ENCODE peak calls at places on chromosomes 16 and 17, in six cellular contexts. D is HTR-8/SVneo; U is CD8-positive, alpha-beta memory T cell; V is fibroblast of the conjunctiva; A is stimulated activated CD4-positive, alpha-beta T cell treated with anti-CD3 and anti-CD28 coated beads, Interleukin-15, amount 100 ng/mL, for 1 hour; Y is suprapubic skin. T is an unnamed sample.

GRCh38 chr16:79571753-79572544 is 28.6 kb downstream of the MAF start:
- DNase-seq in A (no peak), D (no peak), U (no peak), Y (no peak), V (no peak), T (no peak)

GRCh38 chr16:30876867-30877266 is 17.0 kb downstream of the BCL7C start:
- DNase-seq in U (no peak), A (no peak), D (no peak), V (no peak), Y (no peak), T (no peak)

GRCh38 chr17:29625037-29625750 is 2.5 kb upstream of the CORO6 start:
- DNase-seq in Y (peak; percentile 32), U (no peak), V (peak; percentile 39), A (no peak), D (no peak), T (no peak)

GRCh38 chr16:2691491-2692248 is 9.3 kb downstream of the KCTD5 start:
- DNase-seq in D (no peak), U (no peak), Y (no peak), V (no peak), A (no peak), T (no peak)

GRCh38 chr17:41909088-41909487 is 9.7 kb downstream of the ACLY start:
- DNase-seq in Y (no peak), U (no peak), D (no peak), V (no peak), A (no peak), T (no peak)

GRCh38 chr17:68531252-68531651 is 19.0 kb downstream of the PRKAR1A start:
- DNase-seq in D (no peak), U (no peak), Y (no peak), A (no peak), V (no peak), T (no peak)

GRCh38 chr16:81688182-81688581 is 90.9 kb upstream of the PLCG2 start:
- DNase-seq in A (no peak), D (no peak), U (no peak), Y (no peak), V (no peak), T (no peak)

GRCh38 chr16:74749291-74750055 is 25.1 kb downstream of the FA2H start:
- DNase-seq in U (no peak), Y (no peak), V (no peak), A (no peak), D (no peak), T (no peak)

GRCh38 chr17:75830168-75831031 is 13.8 kb downstream of the UNC13D start:
- DNase-seq in Y (no peak), D (peak; percentile 41), U (no peak), A (no peak), V (no peak), T (no peak)

GRCh38 chr16:695355-696089 is 5.3 kb upstream of the WDR24 start:
- DNase-seq in A (peak; percentile 56), Y (peak; percentile 89), U (peak; percentile 48), V (no peak), D (no peak), T (peak; percentile 71)

GRCh38 chr17:68595986-68596385 is 5.2 kb downstream of the FAM20A start:
- DNase-seq in U (no peak), Y (no peak), A (no peak), D (no peak), V (no peak), T (peak; percentile 15)

GRCh38 chr16:75351183-75351582 is 82.1 kb downstream of the CFDP1 start:
- DNase-seq in Y (no peak), V (peak; percentile 16), U (no peak), D (peak; percentile 80), A (no peak), T (no peak)

GRCh38 chr17:30586818-30587595 is 109.8 kb downstream of the GOSR1 start:
- DNase-seq in U (no peak), A (no peak), V (no peak), Y (no peak), D (no peak), T (no peak)

GRCh38 chr16:35377142-35377541 is 1917.7 kb downstream of the TP53TG3F start:
- DNase-seq in A (no peak), U (no peak), V (no peak), D (no peak), Y (no peak), T (no peak)

GRCh38 chr16:63625141-63625540 is 1496.7 kb downstream of the CDH11 start:
- DNase-seq in A (no peak), D (no peak), Y (no peak), V (no peak), U (no peak), T (no peak)

GRCh38 chr16:13507530-13507929 is 412.4 kb upstream of the ERCC4 start:
- DNase-seq in Y (no peak), V (no peak), A (no peak), D (no peak), U (no peak), T (no peak)

GRCh38 chr16:50627419-50627818 is 53.7 kb downstream of the SNX20 start:
- DNase-seq in U (no peak), A (peak; percentile 11), V (peak; percentile 6), Y (no peak), D (no peak), T (peak; percentile 23)

GRCh38 chr16:82061861-82062525 is 26.9 kb downstream of the HSD17B2 start:
- DNase-seq in D (peak; percentile 55), Y (no peak), A (no peak), V (peak; percentile 8), U (no peak), T (no peak)

GRCh38 chr17:58968662-58969061 is 138.0 kb downstream of the TRIM37 start:
- DNase-seq in V (no peak), D (no peak), A (no peak), Y (no peak), U (no peak), T (peak; percentile 23)

GRCh38 chr16:75621170-75621477 is 2.0 kb downstream of the ADAT1 start:
- DNase-seq in D (peak; percentile 24), Y (no peak), U (no peak), V (no peak), A (no peak), T (no peak)

GRCh38 chr17:17024778-17025300 is 17.4 kb upstream of the MPRIP start:
- DNase-seq in V (no peak), U (no peak), Y (no peak), D (no peak), A (no peak), T (no peak)

GRCh38 chr17:61409301-61410099 is 9.9 kb downstream of the TBX2 start:
- DNase-seq in A (no peak), Y (peak; percentile 73), V (peak; percentile 40), U (no peak), D (no peak), T (no peak)

GRCh38 chr17:13114601-13115024 is 96.8 kb upstream of the ELAC2 start:
- DNase-seq in U (no peak), Y (no peak), D (peak; percentile 66), A (no peak), V (peak; percentile 18), T (no peak)

GRCh38 chr17:59221159-59221847 is 992 bp downstream of the GDPD1 start:
- DNase-seq in U (no peak), V (no peak), A (no peak), D (no peak), Y (no peak), T (no peak)

GRCh38 chr17:40124279-40125141 is 2.7 kb downstream of the MSL1 start:
- DNase-seq in D (no peak), Y (no peak), V (no peak), U (no peak), A (no peak), T (no peak)

GRCh38 chr17:39143552-39144093 is 7.8 kb downstream of the PLXDC1 start:
- DNase-seq in V (no peak), D (no peak), Y (peak; percentile 77), A (no peak), U (no peak), T (no peak)

GRCh38 chr17:2212328-2212981 is 91.1 kb downstream of the SMG6 start:
- DNase-seq in V (no peak), A (no peak), D (no peak), Y (peak; percentile 81), U (no peak), T (no peak)

GRCh38 chr16:84616515-84616914 is 1.4 kb downstream of the COTL1 start:
- DNase-seq in U (no peak), A (no peak), V (no peak), Y (no peak), D (no peak), T (peak; percentile 50)

GRCh38 chr17:69154267-69154666 is 12.6 kb upstream of the ABCA6 start:
- DNase-seq in U (no peak), A (no peak), Y (no peak), V (no peak), D (no peak), T (no peak)

GRCh38 chr17:82956146-82956725 is 116.4 kb upstream of the ZNF750 start:
- DNase-seq in A (no peak), Y (peak; percentile 45), V (no peak), U (no peak), D (no peak), T (no peak)

GRCh38 chr16:83954577-83955016 is 1.6 kb downstream of the OSGIN1 start:
- DNase-seq in V (no peak), U (no peak), A (no peak), Y (no peak), D (peak; percentile 59), T (no peak)

GRCh38 chr17:73593249-73593965 is 50.8 kb downstream of the SDK2 start:
- DNase-seq in Y (no peak), V (no peak), A (no peak), D (no peak), U (no peak), T (no peak)

T was measured in central memory CD4-positive, alpha-beta T cell.